ENCODE peak calls at places on chromosomes 16 and 17, in five cellular contexts. U is RCC 7860, G is coronary artery, B is SK-N-SH, V is transverse colon. R is an unnamed sample.

GRCh38 chr17:78394209-78394608 is 15.8 kb downstream of the PGS1 start:
- DNase-seq in V (no peak), G (no peak), B (no peak), U (no peak), R (no peak)

GRCh38 chr16:27224741-27225300 is 21.5 kb downstream of the KDM8 start:
- DNase-seq in U (no peak), B (no peak), G (no peak), V (no peak), R (no peak)

GRCh38 chr16:69861276-69862030 is 89.7 kb upstream of the CLEC18A start:
- DNase-seq in V (peak), G (peak), B (no peak), U (no peak), R (peak)

GRCh38 chr16:82699711-82700495 is 73.1 kb downstream of the CDH13 start:
- DNase-seq in G (no peak), B (no peak), V (no peak), U (no peak), R (peak)

GRCh38 chr17:77454560-77455095 is 313.9 kb downstream of the SEC14L1 start:
- DNase-seq in V (no peak), U (no peak), B (no peak), G (no peak), R (no peak)

GRCh38 chr17:48757524-48757961 is 29.0 kb upstream of the HOXB13 start:
- DNase-seq in V (no peak), G (no peak), U (peak), B (no peak), R (no peak)

GRCh38 chr17:60321336-60322055 is 70.4 kb downstream of the USP32 start:
- DNase-seq in U (peak), G (no peak), V (no peak), B (no peak), R (no peak)

GRCh38 chr17:57735230-57735629 is 9.9 kb downstream of the CCDC182 start:
- DNase-seq in B (no peak), G (no peak), V (no peak), U (no peak), R (no peak)

GRCh38 chr16:15616068-15616467 is 26.9 kb downstream of the MARF1 start:
- DNase-seq in G (no peak), U (no peak), B (no peak), V (no peak), R (no peak)

GRCh38 chr16:67702130-67702529 is 17.0 kb downstream of the GFOD2 start:
- DNase-seq in B (no peak), G (no peak), V (no peak), U (no peak), R (no peak)